ENCODE peak calls at places on chromosomes 5 and 9, in eight cellular contexts. H, I, Q, C, U, M, B and Z are unnamed samples.

GRCh38 chr5:58383459-58383858 is 76.4 kb downstream of the PLK2 start:
- DNase-seq in M (no peak), Q (no peak), I (no peak), B (no peak), U (no peak), H (no peak), C (no peak), Z (no peak)

GRCh38 chr9:7967093-7967827 is 167.7 kb upstream of the DMAC1 start:
- DNase-seq in B (no peak), M (no peak), Q (no peak), C (no peak), H (no peak), I (no peak), U (peak), Z (no peak)

GRCh38 chr5:79256563-79256962 is 20.6 kb downstream of the JMY start:
- DNase-seq in Q (no peak), U (no peak), M (no peak), H (no peak), C (no peak), I (no peak), B (no peak), Z (no peak)

GRCh38 chr5:146731909-146732659 is 146.5 kb downstream of the PPP2R2B start:
- DNase-seq in M (no peak), U (no peak), Q (no peak), C (no peak), B (peak), H (no peak), I (peak), Z (no peak)

GRCh38 chr9:3125602-3126392 is 281.9 kb upstream of the PUM3 start:
- DNase-seq in B (no peak), I (no peak), H (no peak), M (no peak), C (no peak), Q (no peak), U (no peak), Z (no peak)

GRCh38 chr9:22037954-22038690 is 29.0 kb upstream of the CDKN2B start:
- DNase-seq in H (no peak), C (no peak), I (peak), M (no peak), Q (no peak), U (peak), B (peak), Z (no peak)

GRCh38 chr9:78316151-78316892 is 19.4 kb downstream of the PSAT1 start:
- DNase-seq in Q (no peak), M (no peak), H (no peak), B (no peak), C (no peak), U (no peak), I (no peak), Z (no peak)

GRCh38 chr5:124754206-124754927 is 7.9 kb upstream of the ZNF608 start:
- DNase-seq in C (no peak), H (no peak), I (no peak), Q (no peak), B (no peak), M (no peak), U (no peak), Z (no peak)

GRCh38 chr5:107580902-107581823 is 89.6 kb downstream of the EFNA5 start:
- DNase-seq in I (peak), U (no peak), H (no peak), B (no peak), C (no peak), M (no peak), Q (no peak), Z (no peak)

GRCh38 chr9:129383415-129384088 is 205.5 kb upstream of the IER5L start:
- DNase-seq in H (peak), U (peak), I (peak), M (peak), B (peak), Q (peak), C (peak), Z (peak)

GRCh38 chr9:70390922-70391321 is 23.5 kb downstream of the KLF9 start:
- DNase-seq in B (no peak), Q (no peak), I (no peak), H (no peak), U (peak), C (no peak), M (no peak), Z (no peak)

GRCh38 chr9:136225748-136226679 is 19.6 kb downstream of the QSOX2 start:
- DNase-seq in C (peak), U (peak), B (peak), H (peak), I (peak), M (no peak), Q (no peak), Z (peak)

GRCh38 chr9:134888603-134889195 is 8.1 kb downstream of the FCN2 start:
- DNase-seq in U (no peak), B (no peak), M (no peak), C (no peak), I (no peak), Q (no peak), H (no peak), Z (peak)